ENCODE peak calls at places on chromosomes 2 and 18, in five cellular contexts. W, Y, P, U and E are unnamed samples.

GRCh38 chr2:176293334-176293733 is 24.1 kb downstream of the MTX2 start:
- DNase-seq in U (no peak), Y (no peak), W (no peak), P (no peak), E (no peak)

GRCh38 chr2:102668171-102668570 is 48.8 kb downstream of the SLC9A2 start:
- DNase-seq in W (no peak), Y (no peak), U (no peak), P (no peak), E (no peak)

GRCh38 chr2:74051504-74051903 is 66.8 kb downstream of the TET3 start:
- DNase-seq in Y (no peak), P (no peak), W (peak; percentile 29), U (no peak), E (no peak)

GRCh38 chr2:22361571-22361970 is 1023.4 kb upstream of the KLHL29 start:
- DNase-seq in W (no peak), Y (no peak), P (no peak), U (no peak), E (no peak)

GRCh38 chr18:629303-630150 is 27.9 kb upstream of the TYMS start:
- DNase-seq in P (no peak), U (no peak), Y (no peak), W (no peak), E (no peak)

GRCh38 chr2:179332903-179333302 is 68.3 kb upstream of the SESTD1 start:
- DNase-seq in P (no peak), Y (no peak), W (no peak), U (no peak), E (no peak)

GRCh38 chr18:58288922-58289797 is 245.1 kb downstream of the NEDD4L start:
- DNase-seq in W (peak; percentile 69), U (peak; percentile 30), P (no peak), Y (peak; percentile 78), E (peak; percentile 18)

GRCh38 chr18:57352271-57352701 is at the start of gene ST8SIA3:
- DNase-seq in Y (no peak), W (no peak), P (no peak), U (peak; percentile 84), E (peak; percentile 47)

GRCh38 chr2:239246723-239247122 is 154.1 kb downstream of the HDAC4 start:
- DNase-seq in U (no peak), P (no peak), Y (no peak), W (no peak), E (no peak)

GRCh38 chr2:30267161-30267568 is 35.8 kb downstream of the LBH start:
- DNase-seq in U (no peak), Y (no peak), W (peak; percentile 39), P (no peak), E (no peak)

GRCh38 chr18:56238576-56238975 is 399.8 kb downstream of the TXNL1 start:
- DNase-seq in U (no peak), W (no peak), P (no peak), Y (no peak), E (no peak)

GRCh38 chr18:24414349-24415003 is 12.0 kb upstream of the IMPACT start:
- DNase-seq in Y (no peak), P (no peak), U (no peak), W (no peak), E (no peak)

GRCh38 chr2:165432234-165432966 is 37.1 kb upstream of the CSRNP3 start:
- DNase-seq in Y (no peak), U (peak; percentile 12), W (no peak), P (no peak), E (no peak)

GRCh38 chr2:108965540-108966299 is 23.3 kb downstream of the EDAR start:
- DNase-seq in Y (no peak), U (no peak), P (no peak), W (no peak), E (no peak)

GRCh38 chr2:55169915-55170314 is 62.2 kb downstream of the CLHC1 start:
- DNase-seq in U (no peak), Y (no peak), W (no peak), P (no peak), E (no peak)

GRCh38 chr2:174874081-174874480 is 109.8 kb upstream of the CHRNA1 start:
- DNase-seq in Y (no peak), U (no peak), P (no peak), W (no peak), E (no peak)

GRCh38 chr2:16277117-16277516 is 336.8 kb downstream of the MYCN start:
- DNase-seq in P (no peak), Y (no peak), W (no peak), U (no peak), E (no peak)

GRCh38 chr2:237540223-237540775 is 26.1 kb upstream of the PRLH start:
- DNase-seq in U (no peak), W (no peak), Y (no peak), P (no peak), E (no peak)

GRCh38 chr2:200767111-200767885 is 44.4 kb upstream of the BZW1 start:
- DNase-seq in P (no peak), Y (no peak), W (no peak), U (no peak), E (no peak)

GRCh38 chr2:71512386-71512785 is 59.0 kb downstream of the DYSF start:
- DNase-seq in P (no peak), U (no peak), Y (no peak), W (no peak), E (no peak)

GRCh38 chr18:63606526-63606925 is 19.4 kb downstream of the SERPINB13 start:
- DNase-seq in W (no peak), Y (no peak), P (peak; percentile 43), U (no peak), E (no peak)

GRCh38 chr2:186027922-186028321 is 289.3 kb downstream of the FSIP2 start:
- DNase-seq in P (no peak), Y (no peak), U (no peak), W (no peak), E (no peak)

GRCh38 chr2:63287961-63288360 is 237.3 kb downstream of the OTX1 start:
- DNase-seq in P (no peak), U (no peak), W (no peak), Y (no peak), E (no peak)

GRCh38 chr2:104378853-104379374 is 475.0 kb upstream of the POU3F3 start:
- DNase-seq in P (no peak), U (peak; percentile 47), W (no peak), Y (no peak), E (peak; percentile 38)

GRCh38 chr2:10014418-10015190 is 28.7 kb upstream of the KLF11 start:
- DNase-seq in U (no peak), W (no peak), P (no peak), Y (no peak), E (no peak)

GRCh38 chr2:177430425-177430824 is 37.9 kb downstream of the AGPS start:
- DNase-seq in Y (no peak), P (no peak), W (no peak), U (no peak), E (no peak)

GRCh38 chr18:10249270-10249669 is 205.2 kb upstream of the APCDD1 start:
- DNase-seq in P (no peak), U (peak; percentile 76), Y (no peak), W (no peak), E (peak; percentile 22)

GRCh38 chr18:26685438-26686173 is 137.3 kb upstream of the KCTD1 start:
- DNase-seq in P (no peak), Y (no peak), U (peak; percentile 11), W (no peak), E (peak; percentile 46)

GRCh38 chr2:64807417-64807816 is 153.7 kb upstream of the SERTAD2 start:
- DNase-seq in P (peak; percentile 99), U (no peak), Y (peak; percentile 63), W (peak; percentile 97), E (no peak)

GRCh38 chr2:12303181-12304030 is 413.3 kb upstream of the TRIB2 start:
- DNase-seq in Y (no peak), P (peak; percentile 82), W (no peak), U (no peak), E (no peak)

GRCh38 chr18:79394438-79395307 is 1.1 kb upstream of the NFATC1 start:
- DNase-seq in Y (no peak), P (no peak), W (no peak), U (no peak), E (peak; percentile 68)

GRCh38 chr18:74511823-74512222 is 15.7 kb downstream of the CNDP2 start:
- DNase-seq in Y (no peak), W (no peak), U (peak; percentile 11), P (no peak), E (no peak)

GRCh38 chr18:50429207-50429948 is 54.5 kb downstream of the SKA1 start:
- DNase-seq in W (no peak), P (no peak), Y (no peak), U (peak; percentile 53), E (peak; percentile 58)

DNA sequence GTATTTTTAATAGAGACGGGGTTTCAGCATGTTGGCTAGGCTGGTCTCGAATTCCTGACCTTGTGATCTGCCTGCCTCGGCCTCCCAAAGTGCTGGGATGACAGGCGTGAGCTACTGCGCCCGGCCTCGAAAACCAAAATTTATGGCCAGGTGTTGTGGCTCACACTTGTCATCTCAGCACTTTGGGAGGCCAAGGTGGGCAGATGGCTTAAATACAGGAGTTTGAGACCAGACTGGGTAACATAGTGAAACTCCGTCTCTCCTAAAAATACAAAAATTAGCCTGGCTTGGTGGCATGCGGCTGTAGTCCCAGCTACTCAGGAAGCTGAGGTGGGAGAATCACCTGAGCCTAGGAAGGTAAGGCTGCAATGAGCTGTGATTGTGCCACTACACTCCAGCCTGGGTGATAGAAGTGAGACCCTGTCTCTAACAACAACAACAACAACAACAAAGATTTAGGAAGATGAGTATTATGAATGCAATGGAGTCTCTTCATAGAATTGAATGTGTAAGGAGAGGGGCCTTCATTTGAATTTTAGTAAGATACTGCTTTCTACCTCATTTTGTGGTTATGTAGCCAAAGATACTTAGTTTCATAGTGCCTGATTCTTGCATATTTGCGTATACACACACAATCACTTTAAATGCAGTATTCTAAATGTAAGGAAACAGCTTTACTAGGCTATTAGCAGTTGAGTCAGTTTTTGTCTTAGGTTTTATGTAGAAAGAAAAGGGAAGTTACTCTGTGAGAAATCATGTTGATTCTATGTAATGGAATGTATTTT is 80.3 kb downstream of the HAUS1 start:
- DNase-seq in P (no peak), U (no peak), Y (no peak), W (no peak), E (no peak)
- H3K4me3 ChIP-seq in P (no peak overlapping the region), U (no peak overlapping the region), Y (no peak overlapping the region), W (no peak overlapping the region), E (no peak overlapping the region)

DNA sequence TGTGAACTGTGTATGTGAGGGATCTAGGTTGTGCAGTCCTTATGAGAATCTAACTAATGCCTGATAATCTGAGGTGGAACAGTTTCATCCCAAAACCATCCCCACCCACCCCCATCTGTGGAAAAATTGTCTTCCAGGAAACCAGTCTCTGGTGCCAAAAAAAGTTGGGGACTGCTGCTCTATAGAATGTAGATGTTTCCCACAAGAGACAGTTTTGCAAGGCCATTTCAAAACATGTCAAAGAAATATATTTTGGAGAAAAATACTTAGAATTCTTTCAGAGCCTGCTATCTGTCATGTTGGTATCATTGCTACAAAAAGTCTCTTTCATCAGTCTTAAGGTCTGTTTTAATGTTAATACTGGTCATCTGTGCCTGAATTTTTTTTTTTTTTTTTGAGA is 4.1 kb upstream of the SLC39A10 start:
- DNase-seq in P (no peak), W (no peak), Y (no peak), U (no peak), E (no peak)
- H3K4me3 ChIP-seq in P (no peak overlapping the region), W (no peak overlapping the region), Y (no peak overlapping the region), U (no peak overlapping the region), E (no peak overlapping the region)

GRCh38 chr2:233853353-233853752 is 982 bp downstream of the HJURP start:
- DNase-seq in P (no peak), Y (no peak), U (no peak), W (no peak), E (no peak)
- H3K4me3 ChIP-seq in P (peak overlapping the region; percentile 72), Y (peak overlapping the region; percentile 72), U (peak overlapping the region; percentile 98), W (peak overlapping the region; percentile 93), E (peak overlapping the region; percentile 91)

GRCh38 chr2:188425266-188425665 is 133.6 kb downstream of the GULP1 start:
- DNase-seq in U (no peak), P (no peak), W (peak; percentile 43), Y (no peak), E (no peak)
- H3K4me3 ChIP-seq in U (no peak overlapping the region), P (no peak overlapping the region), W (no peak overlapping the region), Y (no peak overlapping the region), E (no peak overlapping the region)